ENCODE peak calls at places on chromosomes 3 and 15, in four cellular contexts. S is H54, K is RPMI7951, U is stomach. A is an unnamed sample.
A peak's percentile ranks its signal among the peaks of the same experiment; 100 is the strongest.

GRCh38 chr3:14445773-14446172 is 43.4 kb downstream of the SLC6A6 start:
- DNase-seq in S (no peak), K (no peak), U (no peak), A (no peak)

GRCh38 chr3:42431099-42431498 is 20.7 kb upstream of the LYZL4 start:
- DNase-seq in S (no peak), K (no peak), U (no peak), A (no peak)

GRCh38 chr3:72185549-72186484 is 400.9 kb upstream of the PROK2 start:
- DNase-seq in S (peak; percentile 63), K (peak; percentile 94), U (no peak), A (peak; percentile 93)

GRCh38 chr15:52682200-52682599 is 3.0 kb upstream of the ATOSA start:
- DNase-seq in S (no peak), K (no peak), U (no peak), A (no peak)

GRCh38 chr3:60013241-60013640 is 963.4 kb upstream of the CFAP20DC start:
- DNase-seq in S (no peak), K (peak; percentile 29), U (no peak), A (no peak)

GRCh38 chr3:30319713-30320112 is 286.7 kb upstream of the TGFBR2 start:
- DNase-seq in S (peak; percentile 9), K (peak; percentile 90), U (no peak), A (peak; percentile 54)

GRCh38 chr3:141201122-141201521 is 30.5 kb upstream of the PXYLP1 start:
- DNase-seq in S (no peak), K (no peak), U (no peak), A (no peak)

GRCh38 chr3:192514081-192514753 is 213.1 kb downstream of the FGF12 start:
- DNase-seq in S (no peak), K (peak; percentile 28), U (no peak), A (peak; percentile 0)

A was measured in myocyte.